ENCODE peak calls at places on chromosomes 2 and 18, in ten cellular contexts. V is nucleus accumbens; D is naive thymus-derived CD8-positive, alpha-beta T cell; N is fibroblast of the aortic adventitia; F is activated naive CD4-positive, alpha-beta T cell; H is lower lobe of right lung; T is stimulated activated CD8-positive, alpha-beta memory T cell treated with anti-CD3 and anti-CD28 coated beads, Interleukin-4, amount 100 ng/mL, for 4 hours; M is B cell; I is T follicular helper cell; K is NCI-H1930. S is an unnamed sample.

GRCh38 chr2:176554107-176555048 is 285.1 kb downstream of the MTX2 start:
- DNase-seq in V (peak; percentile 7), D (peak; percentile 10), N (peak; percentile 71), F (no peak), H (no peak), T (no peak), M (peak; percentile 67), I (no peak), K (peak; percentile 56), S (no peak)

GRCh38 chr18:57951999-57952774 is 91.8 kb upstream of the NEDD4L start:
- DNase-seq in V (no peak), D (no peak), N (peak; percentile 50), F (no peak), H (peak; percentile 56), T (no peak), M (no peak), I (no peak), K (no peak), S (no peak)

GRCh38 chr18:47931707-47932103 is 1.2 kb upstream of the SMAD2 start:
- DNase-seq in V (no peak), D (no peak), N (no peak), F (no peak), H (no peak), T (peak; percentile 6), M (peak; percentile 11), I (peak; percentile 14), K (no peak), S (peak; percentile 64)

GRCh38 chr2:191746809-191747208 is 68.9 kb downstream of the NABP1 start:
- DNase-seq in V (no peak), D (no peak), N (peak; percentile 31), F (no peak), H (no peak), T (no peak), M (no peak), I (no peak), K (no peak), S (no peak)

GRCh38 chr2:130744287-130745117 is 10.8 kb upstream of the AMER3 start:
- DNase-seq in V (no peak), D (no peak), N (no peak), F (no peak), H (no peak), T (no peak), M (no peak), I (no peak), K (no peak), S (peak; percentile 62)

GRCh38 chr2:128187032-128187654 is 96.1 kb downstream of the UGGT1 start:
- DNase-seq in V (no peak), D (no peak), N (peak; percentile 90), F (no peak), H (no peak), T (no peak), M (no peak), I (no peak), K (no peak), S (peak; percentile 70)

GRCh38 chr2:56709181-56709580 is 525.4 kb downstream of the CCDC85A start:
- DNase-seq in V (no peak), D (no peak), N (peak; percentile 20), F (no peak), H (no peak), T (no peak), M (no peak), I (no peak), K (no peak), S (no peak)

GRCh38 chr2:170822885-170823799 is 6.5 kb downstream of the GAD1 start:
- DNase-seq in V (no peak), D (no peak), N (no peak), F (no peak), H (no peak), T (no peak), M (no peak), I (no peak), K (no peak), S (no peak)

GRCh38 chr2:69082430-69082997 is 69.5 kb downstream of the ANTXR1 start:
- DNase-seq in V (no peak), D (no peak), N (peak; percentile 53), F (no peak), H (peak; percentile 57), T (no peak), M (no peak), I (no peak), K (no peak), S (peak; percentile 34)

GRCh38 chr2:217086038-217086522 is 226.2 kb upstream of the TNP1 start:
- DNase-seq in V (no peak), D (no peak), N (no peak), F (no peak), H (no peak), T (no peak), M (no peak), I (no peak), K (no peak), S (no peak)

GRCh38 chr18:6482198-6482977 is 67.7 kb upstream of the L3MBTL4 start:
- DNase-seq in V (no peak), D (no peak), N (peak; percentile 27), F (no peak), H (peak; percentile 75), T (no peak), M (peak; percentile 43), I (no peak), K (no peak), S (peak; percentile 66)

GRCh38 chr2:185787530-185788145 is 49.0 kb downstream of the FSIP2 start:
- DNase-seq in V (no peak), D (no peak), N (peak; percentile 44), F (no peak), H (no peak), T (no peak), M (no peak), I (no peak), K (no peak), S (no peak)

GRCh38 chr2:233470007-233470687 is 96.4 kb downstream of the USP40 start:
- DNase-seq in V (peak; percentile 62), D (no peak), N (peak; percentile 3), F (no peak), H (no peak), T (no peak), M (no peak), I (no peak), K (no peak), S (no peak)

GRCh38 chr2:156864230-156864629 is 393.3 kb upstream of the GALNT5 start:
- DNase-seq in V (no peak), D (no peak), N (peak; percentile 11), F (no peak), H (no peak), T (no peak), M (no peak), I (no peak), K (no peak), S (no peak)

GRCh38 chr2:237916296-237916695 is 50.5 kb upstream of the UBE2F start:
- DNase-seq in V (no peak), D (no peak), N (no peak), F (no peak), H (peak; percentile 23), T (no peak), M (no peak), I (no peak), K (no peak), S (no peak)

GRCh38 chr2:64852771-64853241 is 136.4 kb upstream of the SLC1A4 start:
- DNase-seq in V (no peak), D (no peak), N (no peak), F (no peak), H (no peak), T (no peak), M (peak; percentile 38), I (no peak), K (no peak), S (peak; percentile 43)

GRCh38 chr2:36338124-36338826 is 17.3 kb upstream of the CRIM1 start:
- DNase-seq in V (no peak), D (no peak), N (no peak), F (no peak), H (no peak), T (no peak), M (no peak), I (no peak), K (no peak), S (no peak)

GRCh38 chr18:906416-907170 is 1.9 kb downstream of the ADCYAP1 start:
- DNase-seq in V (no peak), D (no peak), N (peak; percentile 13), F (no peak), H (no peak), T (no peak), M (no peak), I (no peak), K (peak; percentile 9), S (no peak)

GRCh38 chr18:4356929-4357328 is 98.2 kb downstream of the DLGAP1 start:
- DNase-seq in V (no peak), D (no peak), N (no peak), F (no peak), H (no peak), T (no peak), M (no peak), I (no peak), K (no peak), S (no peak)

GRCh38 chr2:25586726-25587144 is 86.6 kb downstream of the DTNB start:
- DNase-seq in V (no peak), D (no peak), N (no peak), F (no peak), H (no peak), T (no peak), M (no peak), I (no peak), K (no peak), S (no peak)

GRCh38 chr2:98157557-98157956 is 70.6 kb downstream of the VWA3B start:
- DNase-seq in V (no peak), D (no peak), N (no peak), F (no peak), H (no peak), T (no peak), M (no peak), I (no peak), K (no peak), S (peak; percentile 50)

GRCh38 chr2:62304429-62305417 is 108.8 kb downstream of the B3GNT2 start:
- DNase-seq in V (no peak), D (no peak), N (peak; percentile 63), F (no peak), H (peak; percentile 86), T (peak; percentile 15), M (peak; percentile 44), I (no peak), K (no peak), S (peak; percentile 70)

GRCh38 chr2:102480796-102481195 is 7.8 kb downstream of the SLC9A4 start:
- DNase-seq in V (no peak), D (no peak), N (no peak), F (no peak), H (no peak), T (no peak), M (no peak), I (no peak), K (no peak), S (no peak)

GRCh38 chr2:218691234-218691633 is 19.3 kb downstream of the STK36 start:
- DNase-seq in V (no peak), D (no peak), N (peak; percentile 82), F (no peak), H (no peak), T (no peak), M (no peak), I (no peak), K (no peak), S (no peak)

GRCh38 chr2:241014224-241014623 is 15.8 kb downstream of the SNED1 start:
- DNase-seq in V (no peak), D (no peak), N (no peak), F (no peak), H (no peak), T (no peak), M (no peak), I (no peak), K (no peak), S (no peak)

GRCh38 chr2:226796840-226797288 is 2.8 kb downstream of the IRS1 start:
- DNase-seq in V (no peak), D (peak; percentile 4), N (no peak), F (no peak), H (peak; percentile 51), T (no peak), M (peak; percentile 49), I (no peak), K (no peak), S (peak; percentile 49)

GRCh38 chr2:215460682-215461081 is 24.8 kb upstream of the FN1 start:
- DNase-seq in V (no peak), D (no peak), N (peak; percentile 95), F (no peak), H (no peak), T (no peak), M (no peak), I (no peak), K (no peak), S (no peak)

GRCh38 chr2:153770359-153770991 is 101.2 kb upstream of the GALNT13 start:
- DNase-seq in V (no peak), D (no peak), N (no peak), F (no peak), H (no peak), T (no peak), M (no peak), I (no peak), K (no peak), S (no peak)

S was measured in Peyer's patch.